ENCODE peak calls at places on chromosomes 6 and 20, in four cellular contexts. One of them, this sample, is unnamed.

GRCh38 chr6:37988131-37988530 is 168.6 kb downstream of the ZFAND3 start:
- DNase-seq in nephron progenitor cell: no peak
- DNase-seq in NCI-H2081: no peak
- DNase-seq in anterior cingulate cortex: no peak
- DNase-seq in this sample: no peak

GRCh38 chr6:15892369-15892768 is 229.5 kb upstream of the DTNBP1 start:
- DNase-seq in nephron progenitor cell: no peak
- DNase-seq in NCI-H2081: no peak
- DNase-seq in anterior cingulate cortex: no peak
- DNase-seq in this sample: no peak

GRCh38 chr20:35360033-35360432 is 51.7 kb downstream of the UQCC1 start:
- DNase-seq in nephron progenitor cell: no peak
- DNase-seq in NCI-H2081: no peak
- DNase-seq in anterior cingulate cortex: no peak
- DNase-seq in this sample: no peak

GRCh38 chr6:3277851-3278416 is 19.2 kb downstream of the PSMG4 start:
- DNase-seq in nephron progenitor cell: no peak
- DNase-seq in NCI-H2081: no peak
- DNase-seq in anterior cingulate cortex: no peak
- DNase-seq in this sample: no peak

GRCh38 chr6:129183681-129184216 is 300.8 kb downstream of the LAMA2 start:
- DNase-seq in nephron progenitor cell: no peak
- DNase-seq in NCI-H2081: no peak
- DNase-seq in anterior cingulate cortex: no peak
- DNase-seq in this sample: no peak

GRCh38 chr6:63307581-63308246 is 12.1 kb downstream of the LGSN start:
- DNase-seq in nephron progenitor cell: no peak
- DNase-seq in NCI-H2081: peak; percentile 13
- DNase-seq in anterior cingulate cortex: no peak
- DNase-seq in this sample: no peak

GRCh38 chr6:2764610-2765165 is 505 bp upstream of the WRNIP1 start:
- DNase-seq in nephron progenitor cell: no peak
- DNase-seq in NCI-H2081: peak; percentile 74
- DNase-seq in anterior cingulate cortex: peak; percentile 48
- DNase-seq in this sample: peak; percentile 71

GRCh38 chr6:25171301-25171700 is 107.9 kb upstream of the CARMIL1 start:
- DNase-seq in nephron progenitor cell: no peak
- DNase-seq in NCI-H2081: no peak
- DNase-seq in anterior cingulate cortex: no peak
- DNase-seq in this sample: no peak

GRCh38 chr6:139081485-139081884 is 52.9 kb downstream of the ABRACL start:
- DNase-seq in nephron progenitor cell: no peak
- DNase-seq in NCI-H2081: no peak
- DNase-seq in anterior cingulate cortex: no peak
- DNase-seq in this sample: no peak

GRCh38 chr6:36980129-36980528 is 5.9 kb downstream of the MTCH1 start:
- DNase-seq in nephron progenitor cell: no peak
- DNase-seq in NCI-H2081: no peak
- DNase-seq in anterior cingulate cortex: no peak
- DNase-seq in this sample: no peak

GRCh38 chr6:117280922-117281321 is 15.6 kb downstream of the VGLL2 start:
- DNase-seq in nephron progenitor cell: no peak
- DNase-seq in NCI-H2081: no peak
- DNase-seq in anterior cingulate cortex: no peak
- DNase-seq in this sample: no peak

GRCh38 chr20:62914970-62915457 is 11.3 kb downstream of the DIDO1 start:
- DNase-seq in nephron progenitor cell: peak; percentile 58
- DNase-seq in NCI-H2081: no peak
- DNase-seq in anterior cingulate cortex: no peak
- DNase-seq in this sample: no peak

GRCh38 chr6:36976509-36976908 is 9.5 kb downstream of the MTCH1 start:
- DNase-seq in nephron progenitor cell: no peak
- DNase-seq in NCI-H2081: no peak
- DNase-seq in anterior cingulate cortex: no peak
- DNase-seq in this sample: no peak

GRCh38 chr6:163836916-163837660 is 422.6 kb downstream of the QKI start:
- DNase-seq in nephron progenitor cell: no peak
- DNase-seq in NCI-H2081: no peak
- DNase-seq in anterior cingulate cortex: no peak
- DNase-seq in this sample: no peak

GRCh38 chr6:100350139-100350538 is 114.6 kb downstream of the SIM1 start:
- DNase-seq in nephron progenitor cell: no peak
- DNase-seq in NCI-H2081: no peak
- DNase-seq in anterior cingulate cortex: no peak
- DNase-seq in this sample: no peak

GRCh38 chr20:32052792-32053362 is 835 bp downstream of the HCK start:
- DNase-seq in nephron progenitor cell: no peak
- DNase-seq in NCI-H2081: no peak
- DNase-seq in anterior cingulate cortex: no peak
- DNase-seq in this sample: no peak

GRCh38 chr6:141744194-141744925 is 388.4 kb upstream of the GJE1 start:
- DNase-seq in nephron progenitor cell: no peak
- DNase-seq in NCI-H2081: no peak
- DNase-seq in anterior cingulate cortex: no peak
- DNase-seq in this sample: no peak

GRCh38 chr20:47400685-47401084 is 44.2 kb upstream of the ZMYND8 start:
- DNase-seq in nephron progenitor cell: no peak
- DNase-seq in NCI-H2081: no peak
- DNase-seq in anterior cingulate cortex: no peak
- DNase-seq in this sample: no peak

GRCh38 chr6:127403636-127404035 is 55.6 kb downstream of the KIAA0408 start:
- DNase-seq in nephron progenitor cell: no peak
- DNase-seq in NCI-H2081: no peak
- DNase-seq in anterior cingulate cortex: no peak
- DNase-seq in this sample: no peak

GRCh38 chr20:16004108-16004854 is 569.0 kb downstream of the KIF16B start:
- DNase-seq in nephron progenitor cell: no peak
- DNase-seq in NCI-H2081: no peak
- DNase-seq in anterior cingulate cortex: no peak
- DNase-seq in this sample: no peak

GRCh38 chr20:56322661-56323060 is 36.1 kb upstream of the FAM210B start:
- DNase-seq in nephron progenitor cell: no peak
- DNase-seq in NCI-H2081: no peak
- DNase-seq in anterior cingulate cortex: no peak
- DNase-seq in this sample: no peak

GRCh38 chr6:117449549-117450439 is 24.1 kb upstream of the ROS1 start:
- DNase-seq in nephron progenitor cell: peak; percentile 61
- DNase-seq in NCI-H2081: peak; percentile 50
- DNase-seq in anterior cingulate cortex: no peak
- DNase-seq in this sample: peak; percentile 44

GRCh38 chr20:1456300-1456699 is 10.3 kb downstream of the NSFL1C start:
- DNase-seq in nephron progenitor cell: no peak
- DNase-seq in NCI-H2081: no peak
- DNase-seq in anterior cingulate cortex: no peak
- DNase-seq in this sample: no peak

GRCh38 chr6:14144678-14145113 is 27.1 kb downstream of the CD83 start:
- DNase-seq in nephron progenitor cell: peak; percentile 88
- DNase-seq in NCI-H2081: peak; percentile 73
- DNase-seq in anterior cingulate cortex: peak; percentile 7
- DNase-seq in this sample: peak; percentile 72